ENCODE peak calls at places on chromosomes 1 and 21, in ten cellular contexts. U, W, Z, Q, N, I, B, A, O and V are unnamed samples.

GRCh38 chr1:237154173-237154572 is 112.2 kb downstream of the RYR2 start:
- DNase-seq in U (no peak), W (no peak), Z (no peak), Q (no peak), N (peak; percentile 86), I (peak; percentile 9), B (no peak), A (no peak), O (peak; percentile 24), V (no peak)

GRCh38 chr1:203406446-203407045 is 55.6 kb upstream of the FMOD start:
- DNase-seq in U (no peak), W (no peak), Z (no peak), Q (no peak), N (peak; percentile 53), I (peak; percentile 40), B (no peak), A (no peak), O (peak; percentile 62), V (no peak)

GRCh38 chr1:93977546-93977945 is 68.3 kb upstream of the GCLM start:
- DNase-seq in U (no peak), W (no peak), Z (no peak), Q (no peak), N (peak; percentile 46), I (peak; percentile 90), B (no peak), A (no peak), O (no peak), V (no peak)

GRCh38 chr1:150515328-150516049 is at the start of gene FALEC:
- DNase-seq in U (peak; percentile 97), W (peak; percentile 97), Z (peak; percentile 98), Q (peak; percentile 89), N (peak; percentile 98), I (peak; percentile 99), B (peak; percentile 70), A (peak; percentile 97), O (peak; percentile 97), V (peak; percentile 83)

GRCh38 chr1:64546018-64546417 is 76.1 kb downstream of the CACHD1 start:
- DNase-seq in U (no peak), W (peak; percentile 63), Z (no peak), Q (no peak), N (no peak), I (no peak), B (no peak), A (peak; percentile 9), O (no peak), V (no peak)

GRCh38 chr21:43937898-43938309 is 72.9 kb downstream of the AGPAT3 start:
- DNase-seq in U (no peak), W (no peak), Z (no peak), Q (no peak), N (no peak), I (no peak), B (no peak), A (no peak), O (no peak), V (no peak)

GRCh38 chr1:59730302-59730701 is 84.4 kb upstream of the HOOK1 start:
- DNase-seq in U (no peak), W (no peak), Z (no peak), Q (peak; percentile 76), N (peak; percentile 47), I (peak; percentile 90), B (no peak), A (no peak), O (no peak), V (no peak)

GRCh38 chr1:72557446-72558049 is 275.2 kb upstream of the NEGR1 start:
- DNase-seq in U (no peak), W (no peak), Z (no peak), Q (no peak), N (peak; percentile 38), I (peak; percentile 32), B (no peak), A (peak; percentile 17), O (no peak), V (no peak)

GRCh38 chr1:33653226-33653625 is 180.8 kb downstream of the ZSCAN20 start:
- DNase-seq in U (no peak), W (no peak), Z (no peak), Q (no peak), N (no peak), I (no peak), B (no peak), A (no peak), O (no peak), V (no peak)

DNA sequence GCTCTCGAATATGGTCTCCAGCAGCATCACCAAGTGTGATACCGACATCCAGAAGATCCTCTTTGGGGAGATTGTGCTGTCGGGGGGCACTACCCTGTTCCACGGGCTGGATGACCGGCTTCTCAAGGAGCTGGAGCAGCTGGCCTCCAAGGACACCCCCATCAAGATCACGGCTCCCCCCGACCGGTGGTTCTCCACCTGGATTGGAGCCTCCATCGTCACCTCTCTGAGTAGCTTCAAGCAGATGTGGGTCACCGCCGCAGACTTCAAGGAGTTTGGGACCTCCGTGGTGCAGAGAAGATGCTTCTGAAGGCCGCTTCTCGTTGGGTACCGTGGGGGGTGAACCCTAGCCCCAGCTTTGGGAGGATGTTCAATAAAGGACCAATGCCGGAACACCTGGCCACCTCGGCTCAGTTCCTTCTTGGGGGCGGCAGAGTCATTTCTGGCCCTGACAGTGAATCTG is 1.3 kb downstream of the ACTRT2 start:
- DNase-seq in U (peak; percentile 2), W (no peak), Z (no peak), Q (no peak), N (no peak), I (no peak), B (no peak), A (no peak), O (no peak), V (no peak)
- H3K9me3 ChIP-seq in U (no peaks in the 10 kb centered on the region), W (no peaks in the 10 kb centered on the region), Z (no peaks in the 10 kb centered on the region), Q (peaks cover 67% of the 10 kb centered on the region), N (no peaks in the 10 kb centered on the region), I (no peaks in the 10 kb centered on the region), B (no peaks in the 10 kb centered on the region), A (no peaks in the 10 kb centered on the region), O (no peaks in the 10 kb centered on the region), V (no peaks in the 10 kb centered on the region)

DNA sequence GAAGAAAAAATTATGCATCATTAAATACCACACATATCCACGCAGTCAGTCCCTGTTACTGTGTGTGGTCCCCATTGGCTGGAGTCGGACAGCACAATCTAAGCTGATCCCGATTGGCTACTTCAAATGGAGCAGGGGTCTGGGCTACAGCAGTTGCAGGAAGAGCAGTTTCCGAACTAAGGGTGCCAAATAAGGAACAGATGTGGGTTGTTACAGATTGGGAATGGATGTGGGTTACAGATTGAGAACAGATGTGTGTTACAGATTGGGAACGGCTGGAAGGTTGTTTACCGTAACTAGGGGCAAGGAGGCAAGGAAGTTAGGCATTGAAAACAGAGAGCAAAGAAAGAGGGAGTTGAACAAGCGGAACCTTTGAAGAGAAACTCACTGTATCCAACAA is 19.9 kb downstream of the OR2L13 start:
- DNase-seq in U (no peak), W (no peak), Z (no peak), Q (no peak), N (no peak), I (no peak), B (no peak), A (no peak), O (no peak), V (no peak)
- H3K9me3 ChIP-seq in U (peaks cover 21% of the 10 kb centered on the region), W (no peaks in the 10 kb centered on the region), Z (no peaks in the 10 kb centered on the region), Q (peaks cover 21% of the 10 kb centered on the region), N (no peaks in the 10 kb centered on the region), I (no peaks in the 10 kb centered on the region), B (peaks cover 12% of the 10 kb centered on the region), A (peaks cover 2% of the 10 kb centered on the region), O (no peaks in the 10 kb centered on the region), V (peaks cover 22% of the 10 kb centered on the region)

GRCh38 chr21:35882791-35883240 is 177.5 kb downstream of the SETD4 start:
- DNase-seq in U (no peak), W (no peak), Z (no peak), Q (no peak), N (peak; percentile 42), I (peak; percentile 20), B (no peak), A (no peak), O (no peak), V (no peak)

GRCh38 chr21:35886887-35887286 is 173.4 kb downstream of the SETD4 start:
- DNase-seq in U (no peak), W (no peak), Z (peak; percentile 4), Q (no peak), N (no peak), I (no peak), B (no peak), A (no peak), O (no peak), V (no peak)

DNA sequence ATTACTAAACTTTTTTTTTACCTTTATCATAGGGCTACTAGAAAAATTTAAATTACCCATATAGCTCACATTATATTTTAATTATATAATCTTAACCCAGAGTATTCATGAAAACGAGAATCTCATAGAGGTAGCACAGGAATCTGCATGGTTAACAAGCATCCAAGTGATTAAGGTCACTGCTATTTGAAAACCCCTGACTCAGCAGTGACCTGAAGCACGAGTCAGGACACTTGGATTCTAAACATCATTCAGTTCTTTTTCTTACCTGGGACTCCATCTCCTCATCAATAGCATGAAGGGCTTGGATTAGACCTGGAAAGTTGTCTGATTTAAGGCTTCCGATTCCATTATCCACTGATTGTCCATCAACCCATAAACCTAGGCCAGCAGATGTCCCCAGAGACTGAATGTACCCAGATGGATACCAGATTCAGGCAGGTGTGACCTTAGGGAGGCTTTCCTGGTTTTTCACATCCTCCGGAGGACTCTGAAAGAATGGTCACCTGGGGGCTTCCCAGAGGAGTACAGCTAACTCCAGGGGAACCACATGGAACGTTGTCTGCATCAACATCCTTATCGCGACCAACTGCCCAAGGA is 174.3 kb downstream of the SETD4 start:
- DNase-seq in U (no peak), W (no peak), Z (no peak), Q (no peak), N (no peak), I (no peak), B (no peak), A (no peak), O (no peak), V (no peak)
- H3K9me3 ChIP-seq in U (no peaks in the 10 kb centered on the region), W (no peaks in the 10 kb centered on the region), Z (no peaks in the 10 kb centered on the region), Q (peaks cover 5% of the 10 kb centered on the region), N (no peaks in the 10 kb centered on the region), I (no peaks in the 10 kb centered on the region), B (no peaks in the 10 kb centered on the region), A (no peaks in the 10 kb centered on the region), O (no peaks in the 10 kb centered on the region), V (no peaks in the 10 kb centered on the region)

GRCh38 chr1:83033682-83034081 is 965.2 kb downstream of the TTLL7 start:
- DNase-seq in U (no peak), W (no peak), Z (no peak), Q (no peak), N (no peak), I (peak; percentile 40), B (no peak), A (no peak), O (no peak), V (no peak)

GRCh38 chr1:83029916-83030315 is 969.0 kb downstream of the TTLL7 start:
- DNase-seq in U (no peak), W (no peak), Z (no peak), Q (no peak), N (no peak), I (no peak), B (no peak), A (no peak), O (no peak), V (no peak)

GRCh38 chr1:83029050-83029449 is 969.9 kb downstream of the TTLL7 start:
- DNase-seq in U (no peak), W (no peak), Z (no peak), Q (no peak), N (no peak), I (no peak), B (no peak), A (no peak), O (no peak), V (no peak)

DNA sequence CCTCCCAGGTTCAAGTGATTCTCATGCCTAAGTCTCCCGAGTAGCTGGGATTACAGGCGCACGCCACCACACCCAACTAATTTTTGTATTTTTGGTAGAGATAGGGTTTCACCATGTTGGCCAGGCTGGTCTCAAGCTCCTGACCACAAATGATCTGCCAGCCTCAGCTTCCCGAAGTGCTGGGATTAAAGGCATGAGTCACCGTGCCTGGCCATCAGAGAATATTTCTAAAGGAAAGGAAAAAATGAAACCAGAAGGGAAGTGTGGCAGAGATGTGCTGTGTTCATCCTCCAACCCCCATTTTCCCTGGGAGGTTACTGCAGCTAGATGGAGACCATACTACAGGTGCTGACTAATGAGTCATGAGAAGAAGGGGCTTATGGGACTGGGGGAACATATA is 964.1 kb downstream of the TTLL7 start:
- DNase-seq in U (no peak), W (no peak), Z (no peak), Q (no peak), N (no peak), I (peak; percentile 20), B (no peak), A (no peak), O (no peak), V (no peak)
- H3K9me3 ChIP-seq in U (no peaks in the 10 kb centered on the region), W (peaks cover 8% of the 10 kb centered on the region), Z (no peaks in the 10 kb centered on the region), Q (no peaks in the 10 kb centered on the region), N (no peaks in the 10 kb centered on the region), I (no peaks in the 10 kb centered on the region), B (no peaks in the 10 kb centered on the region), A (peaks cover 10% of the 10 kb centered on the region), O (no peaks in the 10 kb centered on the region), V (no peaks in the 10 kb centered on the region)